ENCODE peak calls at places on chromosomes 6 and 20, in seven cellular contexts. One of them, this sample, is unnamed.

GRCh38 chr20:50438986-50439407 is 71.2 kb upstream of the PTPN1 start:
- DNase-seq in EL: peak
- DNase-seq in CD8-positive, alpha-beta T cell: no peak
- DNase-seq in NCI-H2081: no peak
- DNase-seq in stimulated activated CD4-positive, alpha-beta T cell treated with anti-CD3 and anti-CD28 coated beads, Interleukin-15, amount 100 ng/mL, for 1 hour: no peak
- DNase-seq in activated T-cell treated with anti-CD3 and anti-CD28 coated beads, Interleukin-2, amount 50 U/mL, for 1 hour: no peak
- DNase-seq in cardiac fibroblast: peak
- DNase-seq in this sample: no peak

GRCh38 chr6:34602318-34603111 is 46.4 kb upstream of the SPDEF start:
- DNase-seq in activated T-cell treated with anti-CD3 and anti-CD28 coated beads, Interleukin-2, amount 50 U/mL, for 1 hour: no peak
- DNase-seq in EL: peak
- DNase-seq in NCI-H2081: peak
- DNase-seq in stimulated activated CD4-positive, alpha-beta T cell treated with anti-CD3 and anti-CD28 coated beads, Interleukin-15, amount 100 ng/mL, for 1 hour: no peak
- DNase-seq in cardiac fibroblast: peak
- DNase-seq in CD8-positive, alpha-beta T cell: no peak
- DNase-seq in this sample: no peak

GRCh38 chr6:139422105-139423036 is 47.9 kb upstream of the CITED2 start:
- DNase-seq in activated T-cell treated with anti-CD3 and anti-CD28 coated beads, Interleukin-2, amount 50 U/mL, for 1 hour: no peak
- DNase-seq in stimulated activated CD4-positive, alpha-beta T cell treated with anti-CD3 and anti-CD28 coated beads, Interleukin-15, amount 100 ng/mL, for 1 hour: no peak
- DNase-seq in CD8-positive, alpha-beta T cell: no peak
- DNase-seq in cardiac fibroblast: no peak
- DNase-seq in EL: no peak
- DNase-seq in NCI-H2081: no peak
- DNase-seq in this sample: no peak

GRCh38 chr6:121309768-121310473 is 24.4 kb downstream of the TBC1D32 start:
- DNase-seq in activated T-cell treated with anti-CD3 and anti-CD28 coated beads, Interleukin-2, amount 50 U/mL, for 1 hour: no peak
- DNase-seq in CD8-positive, alpha-beta T cell: no peak
- DNase-seq in stimulated activated CD4-positive, alpha-beta T cell treated with anti-CD3 and anti-CD28 coated beads, Interleukin-15, amount 100 ng/mL, for 1 hour: no peak
- DNase-seq in NCI-H2081: no peak
- DNase-seq in cardiac fibroblast: peak
- DNase-seq in EL: peak
- DNase-seq in this sample: no peak

GRCh38 chr6:117601811-117602150 is 530 bp downstream of the GOPC start:
- DNase-seq in cardiac fibroblast: no peak
- DNase-seq in CD8-positive, alpha-beta T cell: no peak
- DNase-seq in EL: no peak
- DNase-seq in NCI-H2081: no peak
- DNase-seq in stimulated activated CD4-positive, alpha-beta T cell treated with anti-CD3 and anti-CD28 coated beads, Interleukin-15, amount 100 ng/mL, for 1 hour: no peak
- DNase-seq in activated T-cell treated with anti-CD3 and anti-CD28 coated beads, Interleukin-2, amount 50 U/mL, for 1 hour: no peak
- DNase-seq in this sample: no peak

GRCh38 chr20:38748863-38749153 is 548 bp downstream of the ACTR5 start:
- DNase-seq in activated T-cell treated with anti-CD3 and anti-CD28 coated beads, Interleukin-2, amount 50 U/mL, for 1 hour: no peak
- DNase-seq in cardiac fibroblast: no peak
- DNase-seq in stimulated activated CD4-positive, alpha-beta T cell treated with anti-CD3 and anti-CD28 coated beads, Interleukin-15, amount 100 ng/mL, for 1 hour: no peak
- DNase-seq in EL: no peak
- DNase-seq in CD8-positive, alpha-beta T cell: no peak
- DNase-seq in NCI-H2081: peak
- DNase-seq in this sample: no peak

GRCh38 chr6:54286141-54286540 is 22.1 kb upstream of the TINAG start:
- DNase-seq in stimulated activated CD4-positive, alpha-beta T cell treated with anti-CD3 and anti-CD28 coated beads, Interleukin-15, amount 100 ng/mL, for 1 hour: no peak
- DNase-seq in activated T-cell treated with anti-CD3 and anti-CD28 coated beads, Interleukin-2, amount 50 U/mL, for 1 hour: no peak
- DNase-seq in cardiac fibroblast: no peak
- DNase-seq in CD8-positive, alpha-beta T cell: no peak
- DNase-seq in NCI-H2081: no peak
- DNase-seq in EL: no peak
- DNase-seq in this sample: no peak

GRCh38 chr6:119985952-119986736 is 636.6 kb upstream of the MAN1A1 start:
- DNase-seq in stimulated activated CD4-positive, alpha-beta T cell treated with anti-CD3 and anti-CD28 coated beads, Interleukin-15, amount 100 ng/mL, for 1 hour: no peak
- DNase-seq in CD8-positive, alpha-beta T cell: no peak
- DNase-seq in activated T-cell treated with anti-CD3 and anti-CD28 coated beads, Interleukin-2, amount 50 U/mL, for 1 hour: no peak
- DNase-seq in cardiac fibroblast: no peak
- DNase-seq in NCI-H2081: no peak
- DNase-seq in EL: no peak
- DNase-seq in this sample: no peak

GRCh38 chr20:22070546-22070945 is 365.1 kb downstream of the PAX1 start:
- DNase-seq in activated T-cell treated with anti-CD3 and anti-CD28 coated beads, Interleukin-2, amount 50 U/mL, for 1 hour: no peak
- DNase-seq in cardiac fibroblast: no peak
- DNase-seq in EL: no peak
- DNase-seq in CD8-positive, alpha-beta T cell: no peak
- DNase-seq in NCI-H2081: no peak
- DNase-seq in stimulated activated CD4-positive, alpha-beta T cell treated with anti-CD3 and anti-CD28 coated beads, Interleukin-15, amount 100 ng/mL, for 1 hour: no peak
- DNase-seq in this sample: no peak

GRCh38 chr20:57663241-57663640 is 43.0 kb upstream of the ZBP1 start:
- DNase-seq in NCI-H2081: no peak
- DNase-seq in stimulated activated CD4-positive, alpha-beta T cell treated with anti-CD3 and anti-CD28 coated beads, Interleukin-15, amount 100 ng/mL, for 1 hour: no peak
- DNase-seq in cardiac fibroblast: no peak
- DNase-seq in activated T-cell treated with anti-CD3 and anti-CD28 coated beads, Interleukin-2, amount 50 U/mL, for 1 hour: no peak
- DNase-seq in CD8-positive, alpha-beta T cell: no peak
- DNase-seq in EL: no peak
- DNase-seq in this sample: no peak

GRCh38 chr20:57968111-57968510 is 258.3 kb upstream of the PMEPA1 start:
- DNase-seq in NCI-H2081: no peak
- DNase-seq in stimulated activated CD4-positive, alpha-beta T cell treated with anti-CD3 and anti-CD28 coated beads, Interleukin-15, amount 100 ng/mL, for 1 hour: no peak
- DNase-seq in activated T-cell treated with anti-CD3 and anti-CD28 coated beads, Interleukin-2, amount 50 U/mL, for 1 hour: no peak
- DNase-seq in cardiac fibroblast: no peak
- DNase-seq in CD8-positive, alpha-beta T cell: no peak
- DNase-seq in EL: peak
- DNase-seq in this sample: no peak

GRCh38 chr6:3382399-3383279 is 74.2 kb downstream of the SLC22A23 start:
- DNase-seq in CD8-positive, alpha-beta T cell: no peak
- DNase-seq in activated T-cell treated with anti-CD3 and anti-CD28 coated beads, Interleukin-2, amount 50 U/mL, for 1 hour: no peak
- DNase-seq in EL: peak
- DNase-seq in cardiac fibroblast: peak
- DNase-seq in stimulated activated CD4-positive, alpha-beta T cell treated with anti-CD3 and anti-CD28 coated beads, Interleukin-15, amount 100 ng/mL, for 1 hour: no peak
- DNase-seq in NCI-H2081: peak
- DNase-seq in this sample: no peak

GRCh38 chr6:105932440-105932839 is 153.7 kb upstream of the PRDM1 start:
- DNase-seq in cardiac fibroblast: peak
- DNase-seq in EL: peak
- DNase-seq in activated T-cell treated with anti-CD3 and anti-CD28 coated beads, Interleukin-2, amount 50 U/mL, for 1 hour: no peak
- DNase-seq in NCI-H2081: no peak
- DNase-seq in stimulated activated CD4-positive, alpha-beta T cell treated with anti-CD3 and anti-CD28 coated beads, Interleukin-15, amount 100 ng/mL, for 1 hour: no peak
- DNase-seq in CD8-positive, alpha-beta T cell: no peak
- DNase-seq in this sample: no peak

GRCh38 chr6:125310994-125311649 is 9.4 kb upstream of the HDDC2 start:
- DNase-seq in NCI-H2081: peak
- DNase-seq in CD8-positive, alpha-beta T cell: no peak
- DNase-seq in activated T-cell treated with anti-CD3 and anti-CD28 coated beads, Interleukin-2, amount 50 U/mL, for 1 hour: no peak
- DNase-seq in stimulated activated CD4-positive, alpha-beta T cell treated with anti-CD3 and anti-CD28 coated beads, Interleukin-15, amount 100 ng/mL, for 1 hour: no peak
- DNase-seq in cardiac fibroblast: peak
- DNase-seq in EL: peak
- DNase-seq in this sample: peak

GRCh38 chr20:20476504-20476903 is 108.6 kb downstream of the INSM1 start:
- DNase-seq in EL: no peak
- DNase-seq in stimulated activated CD4-positive, alpha-beta T cell treated with anti-CD3 and anti-CD28 coated beads, Interleukin-15, amount 100 ng/mL, for 1 hour: no peak
- DNase-seq in cardiac fibroblast: no peak
- DNase-seq in CD8-positive, alpha-beta T cell: no peak
- DNase-seq in activated T-cell treated with anti-CD3 and anti-CD28 coated beads, Interleukin-2, amount 50 U/mL, for 1 hour: no peak
- DNase-seq in NCI-H2081: no peak
- DNase-seq in this sample: no peak

GRCh38 chr6:143961868-143962643 is 46.0 kb downstream of the PLAGL1 start:
- DNase-seq in EL: no peak
- DNase-seq in stimulated activated CD4-positive, alpha-beta T cell treated with anti-CD3 and anti-CD28 coated beads, Interleukin-15, amount 100 ng/mL, for 1 hour: no peak
- DNase-seq in activated T-cell treated with anti-CD3 and anti-CD28 coated beads, Interleukin-2, amount 50 U/mL, for 1 hour: no peak
- DNase-seq in NCI-H2081: no peak
- DNase-seq in cardiac fibroblast: no peak
- DNase-seq in CD8-positive, alpha-beta T cell: no peak
- DNase-seq in this sample: no peak

GRCh38 chr6:108690326-108691000 is 129.7 kb downstream of the FOXO3 start:
- DNase-seq in activated T-cell treated with anti-CD3 and anti-CD28 coated beads, Interleukin-2, amount 50 U/mL, for 1 hour: no peak
- DNase-seq in NCI-H2081: no peak
- DNase-seq in stimulated activated CD4-positive, alpha-beta T cell treated with anti-CD3 and anti-CD28 coated beads, Interleukin-15, amount 100 ng/mL, for 1 hour: no peak
- DNase-seq in cardiac fibroblast: peak
- DNase-seq in CD8-positive, alpha-beta T cell: no peak
- DNase-seq in EL: peak
- DNase-seq in this sample: no peak

GRCh38 chr6:157541618-157542404 is 160.8 kb downstream of the ZDHHC14 start:
- DNase-seq in activated T-cell treated with anti-CD3 and anti-CD28 coated beads, Interleukin-2, amount 50 U/mL, for 1 hour: no peak
- DNase-seq in cardiac fibroblast: no peak
- DNase-seq in NCI-H2081: no peak
- DNase-seq in stimulated activated CD4-positive, alpha-beta T cell treated with anti-CD3 and anti-CD28 coated beads, Interleukin-15, amount 100 ng/mL, for 1 hour: no peak
- DNase-seq in CD8-positive, alpha-beta T cell: no peak
- DNase-seq in EL: no peak
- DNase-seq in this sample: no peak

GRCh38 chr6:154937306-154938244 is 57.5 kb upstream of the TIAM2 start:
- DNase-seq in EL: no peak
- DNase-seq in activated T-cell treated with anti-CD3 and anti-CD28 coated beads, Interleukin-2, amount 50 U/mL, for 1 hour: no peak
- DNase-seq in NCI-H2081: no peak
- DNase-seq in stimulated activated CD4-positive, alpha-beta T cell treated with anti-CD3 and anti-CD28 coated beads, Interleukin-15, amount 100 ng/mL, for 1 hour: no peak
- DNase-seq in cardiac fibroblast: no peak
- DNase-seq in CD8-positive, alpha-beta T cell: no peak
- DNase-seq in this sample: no peak

GRCh38 chr6:32152414-32153251 is 894 bp upstream of the PRRT1 start:
- DNase-seq in stimulated activated CD4-positive, alpha-beta T cell treated with anti-CD3 and anti-CD28 coated beads, Interleukin-15, amount 100 ng/mL, for 1 hour: no peak
- DNase-seq in NCI-H2081: no peak
- DNase-seq in CD8-positive, alpha-beta T cell: no peak
- DNase-seq in activated T-cell treated with anti-CD3 and anti-CD28 coated beads, Interleukin-2, amount 50 U/mL, for 1 hour: no peak
- DNase-seq in EL: peak
- DNase-seq in cardiac fibroblast: peak
- DNase-seq in this sample: no peak

GRCh38 chr6:106084106-106084963 is 1.8 kb upstream of the PRDM1 start:
- DNase-seq in stimulated activated CD4-positive, alpha-beta T cell treated with anti-CD3 and anti-CD28 coated beads, Interleukin-15, amount 100 ng/mL, for 1 hour: no peak
- DNase-seq in CD8-positive, alpha-beta T cell: no peak
- DNase-seq in activated T-cell treated with anti-CD3 and anti-CD28 coated beads, Interleukin-2, amount 50 U/mL, for 1 hour: no peak
- DNase-seq in NCI-H2081: peak
- DNase-seq in cardiac fibroblast: peak
- DNase-seq in EL: peak
- DNase-seq in this sample: no peak

GRCh38 chr6:63442870-63443269 is 123.1 kb upstream of the LGSN start:
- DNase-seq in NCI-H2081: no peak
- DNase-seq in EL: no peak
- DNase-seq in activated T-cell treated with anti-CD3 and anti-CD28 coated beads, Interleukin-2, amount 50 U/mL, for 1 hour: no peak
- DNase-seq in CD8-positive, alpha-beta T cell: no peak
- DNase-seq in cardiac fibroblast: no peak
- DNase-seq in stimulated activated CD4-positive, alpha-beta T cell treated with anti-CD3 and anti-CD28 coated beads, Interleukin-15, amount 100 ng/mL, for 1 hour: no peak
- DNase-seq in this sample: no peak

GRCh38 chr6:113644861-113645575 is 212.1 kb upstream of the MARCKS start:
- DNase-seq in cardiac fibroblast: peak
- DNase-seq in stimulated activated CD4-positive, alpha-beta T cell treated with anti-CD3 and anti-CD28 coated beads, Interleukin-15, amount 100 ng/mL, for 1 hour: no peak
- DNase-seq in EL: peak
- DNase-seq in activated T-cell treated with anti-CD3 and anti-CD28 coated beads, Interleukin-2, amount 50 U/mL, for 1 hour: no peak
- DNase-seq in NCI-H2081: no peak
- DNase-seq in CD8-positive, alpha-beta T cell: no peak
- DNase-seq in this sample: no peak

GRCh38 chr6:18235524-18235923 is 28.8 kb downstream of the DEK start:
- DNase-seq in EL: no peak
- DNase-seq in activated T-cell treated with anti-CD3 and anti-CD28 coated beads, Interleukin-2, amount 50 U/mL, for 1 hour: no peak
- DNase-seq in stimulated activated CD4-positive, alpha-beta T cell treated with anti-CD3 and anti-CD28 coated beads, Interleukin-15, amount 100 ng/mL, for 1 hour: no peak
- DNase-seq in NCI-H2081: no peak
- DNase-seq in CD8-positive, alpha-beta T cell: no peak
- DNase-seq in cardiac fibroblast: no peak
- DNase-seq in this sample: no peak

GRCh38 chr20:24747015-24747712 is 201.9 kb upstream of the CST7 start:
- DNase-seq in EL: no peak
- DNase-seq in CD8-positive, alpha-beta T cell: no peak
- DNase-seq in NCI-H2081: no peak
- DNase-seq in activated T-cell treated with anti-CD3 and anti-CD28 coated beads, Interleukin-2, amount 50 U/mL, for 1 hour: no peak
- DNase-seq in cardiac fibroblast: no peak
- DNase-seq in stimulated activated CD4-positive, alpha-beta T cell treated with anti-CD3 and anti-CD28 coated beads, Interleukin-15, amount 100 ng/mL, for 1 hour: no peak
- DNase-seq in this sample: no peak

GRCh38 chr6:53369051-53369450 is 20.3 kb upstream of the ELOVL5 start:
- DNase-seq in cardiac fibroblast: no peak
- DNase-seq in stimulated activated CD4-positive, alpha-beta T cell treated with anti-CD3 and anti-CD28 coated beads, Interleukin-15, amount 100 ng/mL, for 1 hour: no peak
- DNase-seq in activated T-cell treated with anti-CD3 and anti-CD28 coated beads, Interleukin-2, amount 50 U/mL, for 1 hour: no peak
- DNase-seq in CD8-positive, alpha-beta T cell: no peak
- DNase-seq in NCI-H2081: no peak
- DNase-seq in EL: no peak
- DNase-seq in this sample: no peak

GRCh38 chr6:43328528-43328927 is 19.9 kb upstream of the CRIP3 start:
- DNase-seq in CD8-positive, alpha-beta T cell: no peak
- DNase-seq in activated T-cell treated with anti-CD3 and anti-CD28 coated beads, Interleukin-2, amount 50 U/mL, for 1 hour: no peak
- DNase-seq in NCI-H2081: no peak
- DNase-seq in cardiac fibroblast: no peak
- DNase-seq in EL: no peak
- DNase-seq in stimulated activated CD4-positive, alpha-beta T cell treated with anti-CD3 and anti-CD28 coated beads, Interleukin-15, amount 100 ng/mL, for 1 hour: no peak
- DNase-seq in this sample: no peak

GRCh38 chr6:17204548-17204947 is 76.6 kb upstream of the RBM24 start:
- DNase-seq in stimulated activated CD4-positive, alpha-beta T cell treated with anti-CD3 and anti-CD28 coated beads, Interleukin-15, amount 100 ng/mL, for 1 hour: no peak
- DNase-seq in cardiac fibroblast: no peak
- DNase-seq in EL: no peak
- DNase-seq in activated T-cell treated with anti-CD3 and anti-CD28 coated beads, Interleukin-2, amount 50 U/mL, for 1 hour: no peak
- DNase-seq in NCI-H2081: no peak
- DNase-seq in CD8-positive, alpha-beta T cell: no peak
- DNase-seq in this sample: no peak

GRCh38 chr6:36563237-36563927 is 16.1 kb upstream of the STK38 start:
- DNase-seq in CD8-positive, alpha-beta T cell: no peak
- DNase-seq in cardiac fibroblast: peak
- DNase-seq in NCI-H2081: no peak
- DNase-seq in EL: no peak
- DNase-seq in activated T-cell treated with anti-CD3 and anti-CD28 coated beads, Interleukin-2, amount 50 U/mL, for 1 hour: no peak
- DNase-seq in stimulated activated CD4-positive, alpha-beta T cell treated with anti-CD3 and anti-CD28 coated beads, Interleukin-15, amount 100 ng/mL, for 1 hour: no peak
- DNase-seq in this sample: no peak

GRCh38 chr20:58855506-58856314 is 3.2 kb downstream of the GNAS start:
- DNase-seq in CD8-positive, alpha-beta T cell: no peak
- DNase-seq in stimulated activated CD4-positive, alpha-beta T cell treated with anti-CD3 and anti-CD28 coated beads, Interleukin-15, amount 100 ng/mL, for 1 hour: no peak
- DNase-seq in cardiac fibroblast: no peak
- DNase-seq in EL: no peak
- DNase-seq in activated T-cell treated with anti-CD3 and anti-CD28 coated beads, Interleukin-2, amount 50 U/mL, for 1 hour: no peak
- DNase-seq in NCI-H2081: no peak
- DNase-seq in this sample: no peak

GRCh38 chr6:102197211-102197610 is 803.7 kb downstream of the GRIK2 start:
- DNase-seq in stimulated activated CD4-positive, alpha-beta T cell treated with anti-CD3 and anti-CD28 coated beads, Interleukin-15, amount 100 ng/mL, for 1 hour: no peak
- DNase-seq in NCI-H2081: no peak
- DNase-seq in cardiac fibroblast: no peak
- DNase-seq in activated T-cell treated with anti-CD3 and anti-CD28 coated beads, Interleukin-2, amount 50 U/mL, for 1 hour: no peak
- DNase-seq in EL: no peak
- DNase-seq in CD8-positive, alpha-beta T cell: no peak
- DNase-seq in this sample: no peak

GRCh38 chr20:46131396-46131795 is 13.3 kb downstream of the CD40 start:
- DNase-seq in stimulated activated CD4-positive, alpha-beta T cell treated with anti-CD3 and anti-CD28 coated beads, Interleukin-15, amount 100 ng/mL, for 1 hour: no peak
- DNase-seq in CD8-positive, alpha-beta T cell: no peak
- DNase-seq in activated T-cell treated with anti-CD3 and anti-CD28 coated beads, Interleukin-2, amount 50 U/mL, for 1 hour: no peak
- DNase-seq in EL: no peak
- DNase-seq in NCI-H2081: no peak
- DNase-seq in cardiac fibroblast: peak
- DNase-seq in this sample: no peak

GRCh38 chr6:5104667-5105066 is 19.5 kb downstream of the PPP1R3G start:
- DNase-seq in activated T-cell treated with anti-CD3 and anti-CD28 coated beads, Interleukin-2, amount 50 U/mL, for 1 hour: no peak
- DNase-seq in EL: no peak
- DNase-seq in NCI-H2081: no peak
- DNase-seq in CD8-positive, alpha-beta T cell: no peak
- DNase-seq in stimulated activated CD4-positive, alpha-beta T cell treated with anti-CD3 and anti-CD28 coated beads, Interleukin-15, amount 100 ng/mL, for 1 hour: no peak
- DNase-seq in cardiac fibroblast: no peak
- DNase-seq in this sample: no peak

GRCh38 chr6:143678980-143679379 is 1.2 kb downstream of the PHACTR2 start:
- DNase-seq in NCI-H2081: no peak
- DNase-seq in stimulated activated CD4-positive, alpha-beta T cell treated with anti-CD3 and anti-CD28 coated beads, Interleukin-15, amount 100 ng/mL, for 1 hour: no peak
- DNase-seq in cardiac fibroblast: peak
- DNase-seq in CD8-positive, alpha-beta T cell: no peak
- DNase-seq in EL: no peak
- DNase-seq in activated T-cell treated with anti-CD3 and anti-CD28 coated beads, Interleukin-2, amount 50 U/mL, for 1 hour: no peak
- DNase-seq in this sample: no peak

GRCh38 chr20:20593447-20594170 is 118.8 kb downstream of the RALGAPA2 start:
- DNase-seq in EL: peak
- DNase-seq in cardiac fibroblast: peak
- DNase-seq in activated T-cell treated with anti-CD3 and anti-CD28 coated beads, Interleukin-2, amount 50 U/mL, for 1 hour: no peak
- DNase-seq in NCI-H2081: peak
- DNase-seq in stimulated activated CD4-positive, alpha-beta T cell treated with anti-CD3 and anti-CD28 coated beads, Interleukin-15, amount 100 ng/mL, for 1 hour: no peak
- DNase-seq in CD8-positive, alpha-beta T cell: no peak
- DNase-seq in this sample: peak

GRCh38 chr6:147715035-147715434 is 206.5 kb downstream of the SAMD5 start:
- DNase-seq in EL: no peak
- DNase-seq in stimulated activated CD4-positive, alpha-beta T cell treated with anti-CD3 and anti-CD28 coated beads, Interleukin-15, amount 100 ng/mL, for 1 hour: no peak
- DNase-seq in activated T-cell treated with anti-CD3 and anti-CD28 coated beads, Interleukin-2, amount 50 U/mL, for 1 hour: no peak
- DNase-seq in cardiac fibroblast: no peak
- DNase-seq in NCI-H2081: no peak
- DNase-seq in CD8-positive, alpha-beta T cell: no peak
- DNase-seq in this sample: no peak

GRCh38 chr20:35561268-35561667 is 19.4 kb downstream of the ERGIC3 start:
- DNase-seq in cardiac fibroblast: peak
- DNase-seq in EL: peak
- DNase-seq in stimulated activated CD4-positive, alpha-beta T cell treated with anti-CD3 and anti-CD28 coated beads, Interleukin-15, amount 100 ng/mL, for 1 hour: no peak
- DNase-seq in NCI-H2081: no peak
- DNase-seq in CD8-positive, alpha-beta T cell: no peak
- DNase-seq in activated T-cell treated with anti-CD3 and anti-CD28 coated beads, Interleukin-2, amount 50 U/mL, for 1 hour: peak
- DNase-seq in this sample: no peak

GRCh38 chr6:144321839-144322591 is 36.9 kb downstream of the UTRN start:
- DNase-seq in cardiac fibroblast: peak
- DNase-seq in NCI-H2081: no peak
- DNase-seq in CD8-positive, alpha-beta T cell: no peak
- DNase-seq in activated T-cell treated with anti-CD3 and anti-CD28 coated beads, Interleukin-2, amount 50 U/mL, for 1 hour: no peak
- DNase-seq in stimulated activated CD4-positive, alpha-beta T cell treated with anti-CD3 and anti-CD28 coated beads, Interleukin-15, amount 100 ng/mL, for 1 hour: no peak
- DNase-seq in EL: peak
- DNase-seq in this sample: peak

This sample was measured in brain pericyte.